ENCODE peak calls at places on chromosomes 13 and 19, in nine cellular contexts. X is foreskin fibroblast; L is CD8-positive, alpha-beta memory T cell; Q is effector CD4-positive, alpha-beta T cell; B is NCI-H748 treated with DMSO at 0.1 percent for 48 hours; P is NK-92 treated with Interleukin-12 subunit alpha and Interleukin-12 subunit beta, amount 100 ng/mL, for 24 hours; Y is stimulated activated CD4-positive, alpha-beta T cell treated with anti-CD3 and anti-CD28 coated beads, Interleukin-15, amount 100 ng/mL, for 48 hours; Z is AML-193; V is NCI-H510A. I is an unnamed sample.

GRCh38 chr19:12922959-12923358 is 3.9 kb upstream of the SYCE2 start:
- DNase-seq in X (no peak), L (no peak), Q (no peak), B (no peak), P (no peak), Y (no peak), Z (no peak), V (no peak), I (no peak)

GRCh38 chr19:21202865-21203494 is 61.1 kb downstream of the ZNF431 start:
- DNase-seq in X (no peak), L (peak), Q (peak), B (peak), P (no peak), Y (peak), Z (peak), V (no peak), I (peak)

GRCh38 chr13:28357846-28358496 is 137.0 kb downstream of the FLT1 start:
- DNase-seq in X (no peak), L (no peak), Q (no peak), B (no peak), P (no peak), Y (no peak), Z (peak), V (no peak), I (no peak)

GRCh38 chr13:90882551-90882950 is 464.9 kb upstream of the MIR17HG start:
- DNase-seq in X (no peak), L (no peak), Q (no peak), B (no peak), P (no peak), Y (no peak), Z (no peak), V (no peak), I (no peak)

GRCh38 chr13:112062619-112063308 is 4.2 kb upstream of the SOX1 start:
- DNase-seq in X (no peak), L (no peak), Q (no peak), B (no peak), P (no peak), Y (no peak), Z (no peak), V (no peak), I (no peak)

GRCh38 chr13:26541678-26542553 is 15.6 kb upstream of the WASF3 start:
- DNase-seq in X (no peak), L (no peak), Q (no peak), B (no peak), P (no peak), Y (no peak), Z (no peak), V (no peak), I (no peak)

GRCh38 chr13:50700664-50701266 is 142.7 kb downstream of the DLEU7 start:
- DNase-seq in X (no peak), L (no peak), Q (no peak), B (no peak), P (no peak), Y (no peak), Z (no peak), V (no peak), I (no peak)

GRCh38 chr13:109009756-109010155 is 380.3 kb downstream of the MYO16 start:
- DNase-seq in X (no peak), L (no peak), Q (no peak), B (no peak), P (no peak), Y (no peak), Z (no peak), V (no peak), I (no peak)

GRCh38 chr19:30684613-30685012 is 312.4 kb downstream of the ZNF536 start:
- DNase-seq in X (no peak), L (no peak), Q (no peak), B (no peak), P (no peak), Y (no peak), Z (no peak), V (no peak), I (no peak)

GRCh38 chr13:38863536-38863935 is 127.1 kb downstream of the STOML3 start:
- DNase-seq in X (no peak), L (no peak), Q (no peak), B (no peak), P (no peak), Y (no peak), Z (no peak), V (no peak), I (no peak)

GRCh38 chr19:5054551-5055456 is 85.9 kb downstream of the KDM4B start:
- DNase-seq in X (no peak), L (no peak), Q (no peak), B (no peak), P (no peak), Y (no peak), Z (no peak), V (no peak), I (no peak)

GRCh38 chr19:8585894-8586750 is 8.9 kb upstream of the MYO1F start:
- DNase-seq in X (no peak), L (peak), Q (peak), B (no peak), P (peak), Y (no peak), Z (peak), V (peak), I (no peak)

GRCh38 chr19:29872224-29872731 is 60.5 kb downstream of the CCNE1 start:
- DNase-seq in X (peak), L (no peak), Q (no peak), B (no peak), P (no peak), Y (no peak), Z (no peak), V (no peak), I (no peak)

GRCh38 chr19:19444694-19445155 is 39.2 kb downstream of the GATAD2A start:
- DNase-seq in X (peak), L (no peak), Q (no peak), B (no peak), P (no peak), Y (no peak), Z (peak), V (no peak), I (no peak)

GRCh38 chr19:5578094-5578846 is 10.5 kb upstream of the TINCR start:
- DNase-seq in X (peak), L (peak), Q (peak), B (no peak), P (peak), Y (peak), Z (peak), V (no peak), I (peak)

GRCh38 chr13:33575378-33575777 is 242.6 kb upstream of the RFC3 start:
- DNase-seq in X (no peak), L (no peak), Q (no peak), B (no peak), P (no peak), Y (no peak), Z (no peak), V (no peak), I (no peak)

GRCh38 chr13:60112771-60113170 is 51.0 kb downstream of the DIAPH3 start:
- DNase-seq in X (peak), L (no peak), Q (no peak), B (no peak), P (no peak), Y (no peak), Z (no peak), V (no peak), I (no peak)

GRCh38 chr19:54470276-54470887 is 2.7 kb downstream of the CDC42EP5 start:
- DNase-seq in X (no peak), L (no peak), Q (no peak), B (no peak), P (no peak), Y (no peak), Z (no peak), V (no peak), I (no peak)

GRCh38 chr19:13865578-13866462 is 11.1 kb upstream of the NANOS3 start:
- DNase-seq in X (no peak), L (no peak), Q (no peak), B (no peak), P (no peak), Y (no peak), Z (no peak), V (no peak), I (no peak)

GRCh38 chr19:1259206-1259872 is 9.8 kb upstream of the CIRBP start:
- DNase-seq in X (no peak), L (peak), Q (peak), B (no peak), P (peak), Y (no peak), Z (peak), V (no peak), I (no peak)

GRCh38 chr19:23116802-23117571 is at the start of gene ZNF730:
- DNase-seq in X (peak), L (no peak), Q (no peak), B (peak), P (no peak), Y (peak), Z (peak), V (peak), I (no peak)

GRCh38 chr13:25085125-25085742 is 10.7 kb upstream of the PABPC3 start:
- DNase-seq in X (peak), L (no peak), Q (no peak), B (peak), P (no peak), Y (no peak), Z (peak), V (peak), I (peak)

GRCh38 chr19:34261335-34262109 is 7.2 kb downstream of the GARRE1 start:
- DNase-seq in X (no peak), L (no peak), Q (no peak), B (no peak), P (no peak), Y (no peak), Z (no peak), V (peak), I (no peak)

GRCh38 chr19:43643326-43643725 is 3.7 kb upstream of the CADM4 start:
- DNase-seq in X (no peak), L (no peak), Q (no peak), B (no peak), P (no peak), Y (no peak), Z (no peak), V (no peak), I (peak)

GRCh38 chr13:101951114-101951513 is 450.7 kb downstream of the FGF14 start:
- DNase-seq in X (no peak), L (no peak), Q (no peak), B (no peak), P (no peak), Y (no peak), Z (no peak), V (no peak), I (no peak)

GRCh38 chr19:49840321-49840720 is 10.6 kb upstream of the PTOV1 start:
- DNase-seq in X (no peak), L (no peak), Q (no peak), B (no peak), P (no peak), Y (no peak), Z (no peak), V (no peak), I (no peak)

GRCh38 chr13:108987488-108987887 is 358.1 kb downstream of the MYO16 start:
- DNase-seq in X (no peak), L (no peak), Q (no peak), B (no peak), P (no peak), Y (no peak), Z (no peak), V (no peak), I (no peak)

GRCh38 chr19:48842744-48843162 is 6.5 kb upstream of the HSD17B14 start:
- DNase-seq in X (no peak), L (peak), Q (peak), B (peak), P (no peak), Y (no peak), Z (peak), V (no peak), I (peak)

GRCh38 chr13:81104316-81104715 is 763.4 kb upstream of the SPRY2 start:
- DNase-seq in X (no peak), L (no peak), Q (no peak), B (no peak), P (no peak), Y (no peak), Z (no peak), V (no peak), I (no peak)

GRCh38 chr19:31391518-31391917 is 42.3 kb upstream of the TSHZ3 start:
- DNase-seq in X (no peak), L (no peak), Q (no peak), B (no peak), P (no peak), Y (no peak), Z (no peak), V (no peak), I (no peak)

GRCh38 chr19:47036233-47036651 is 12.2 kb downstream of the TMEM160 start:
- DNase-seq in X (peak), L (no peak), Q (no peak), B (peak), P (no peak), Y (no peak), Z (no peak), V (peak), I (peak)

GRCh38 chr13:60286707-60287106 is 110.3 kb upstream of the TDRD3 start:
- DNase-seq in X (no peak), L (no peak), Q (no peak), B (no peak), P (no peak), Y (no peak), Z (no peak), V (no peak), I (no peak)

GRCh38 chr19:46081928-46082727 is 41.3 kb upstream of the IGFL4 start:
- DNase-seq in X (no peak), L (no peak), Q (no peak), B (peak), P (no peak), Y (no peak), Z (peak), V (peak), I (peak)

GRCh38 chr19:18607222-18608101 is 863 bp upstream of the CRLF1 start:
- DNase-seq in X (no peak), L (no peak), Q (no peak), B (no peak), P (no peak), Y (no peak), Z (no peak), V (no peak), I (no peak)

I was measured in COR-L47.